ENCODE peak calls at places on chromosomes 11 and 22, in eight cellular contexts. V is HCT116, Q is IMR-90, G is MM.1S, I is HepG2, F is PC-9, E is fibroblast of lung, Z is GM23338. A is an unnamed sample.

GRCh38 chr11:64854534-64855502 is 10.4 kb upstream of the CDC42BPG start:
- DNase-seq in V (peak; percentile 91), Q (peak; percentile 91), G (no peak), I (peak; percentile 80), F (peak; percentile 99), E (peak; percentile 93), Z (no peak), A (no peak)

GRCh38 chr22:48501231-48501750 is 1326.4 kb downstream of the BRD1 start:
- DNase-seq in V (no peak), Q (no peak), G (no peak), I (no peak), F (no peak), E (no peak), Z (no peak), A (no peak)

GRCh38 chr22:24247564-24248344 is 2.9 kb upstream of the GGT5 start:
- DNase-seq in V (peak; percentile 43), Q (peak; percentile 95), G (peak; percentile 39), I (peak; percentile 66), F (peak; percentile 77), E (peak; percentile 98), Z (peak; percentile 91), A (peak; percentile 64)

GRCh38 chr11:10350341-10350740 is 45.5 kb downstream of the ADM start:
- DNase-seq in V (peak; percentile 80), Q (peak; percentile 86), G (no peak), I (peak; percentile 77), F (peak; percentile 57), E (peak; percentile 85), Z (peak; percentile 86), A (no peak)

GRCh38 chr11:112229746-112230433 is 3.7 kb downstream of the PTS start:
- DNase-seq in V (no peak), Q (peak; percentile 86), G (no peak), I (no peak), F (no peak), E (peak; percentile 75), Z (no peak), A (no peak)

GRCh38 chr11:65446446-65447277 is 24.1 kb downstream of the NEAT1 start:
- DNase-seq in V (no peak), Q (peak; percentile 53), G (no peak), I (no peak), F (peak; percentile 50), E (peak; percentile 54), Z (no peak), A (no peak)

GRCh38 chr22:41966607-41967240 is 2.5 kb upstream of the SEPTIN3 start:
- DNase-seq in V (peak; percentile 48), Q (peak; percentile 88), G (peak; percentile 68), I (peak; percentile 52), F (peak; percentile 59), E (peak; percentile 88), Z (peak; percentile 83), A (peak; percentile 63)

GRCh38 chr22:48742191-48742555 is 1085.5 kb downstream of the BRD1 start:
- DNase-seq in V (no peak), Q (no peak), G (no peak), I (no peak), F (no peak), E (no peak), Z (no peak), A (no peak)

GRCh38 chr11:65719887-65720236 is 736 bp downstream of the RNASEH2C start:
- DNase-seq in V (no peak), Q (peak; percentile 36), G (peak; percentile 42), I (no peak), F (no peak), E (peak; percentile 34), Z (no peak), A (peak; percentile 51)

GRCh38 chr11:111736621-111737055 is 29.6 kb downstream of the PPP2R1B start:
- DNase-seq in V (no peak), Q (no peak), G (no peak), I (no peak), F (no peak), E (peak; percentile 31), Z (no peak), A (no peak)

GRCh38 chr11:86805873-86806310 is 5.5 kb downstream of the PRSS23 start:
- DNase-seq in V (no peak), Q (no peak), G (no peak), I (no peak), F (no peak), E (peak; percentile 46), Z (peak; percentile 17), A (no peak)

GRCh38 chr11:83219095-83219494 is 25.6 kb downstream of the ANKRD42 start:
- DNase-seq in V (no peak), Q (no peak), G (no peak), I (peak; percentile 22), F (no peak), E (no peak), Z (peak; percentile 59), A (peak; percentile 8)

GRCh38 chr22:25109878-25110595 is 89.6 kb upstream of the CRYBB3 start:
- DNase-seq in V (no peak), Q (no peak), G (no peak), I (peak; percentile 93), F (no peak), E (no peak), Z (no peak), A (no peak)

GRCh38 chr22:30649430-30650007 is 13.9 kb downstream of the SLC35E4 start:
- DNase-seq in V (peak; percentile 78), Q (peak; percentile 88), G (no peak), I (no peak), F (peak; percentile 86), E (peak; percentile 77), Z (no peak), A (no peak)

GRCh38 chr11:125300791-125301218 is 136.3 kb downstream of the PKNOX2 start:
- DNase-seq in V (no peak), Q (peak; percentile 79), G (peak; percentile 93), I (no peak), F (peak; percentile 19), E (peak; percentile 80), Z (no peak), A (no peak)

GRCh38 chr11:63277345-63277943 is 34.0 kb upstream of the SLC22A25 start:
- DNase-seq in V (no peak), Q (no peak), G (no peak), I (peak; percentile 41), F (no peak), E (no peak), Z (peak; percentile 65), A (peak; percentile 3)

GRCh38 chr11:60945295-60945667 is 6.7 kb downstream of the SLC15A3 start:
- DNase-seq in V (no peak), Q (no peak), G (no peak), I (no peak), F (no peak), E (no peak), Z (no peak), A (no peak)
- H2AFZ ChIP-seq in V (no peak overlapping the region), Q (no peak overlapping the region), G (no peak overlapping the region), I (no peak overlapping the region), F (no peak overlapping the region), E (no peak overlapping the region), Z (no peak overlapping the region), A (no peak overlapping the region)

GRCh38 chr11:1733009-1733715 is 17.2 kb downstream of the IFITM10 start:
- DNase-seq in V (no peak), Q (no peak), G (no peak), I (no peak), F (no peak), E (no peak), Z (no peak), A (no peak)
- H3K4me2 ChIP-seq in V (no peak overlapping the region), Q (no peak overlapping the region), G (no peak overlapping the region), I (no peak overlapping the region), F (no peak overlapping the region), E (no peak overlapping the region), Z (no peak overlapping the region), A (no peak overlapping the region)

GRCh38 chr11:1852885-1853284 is at the start of gene LSP1:
- DNase-seq in V (no peak), Q (no peak), G (peak; percentile 88), I (no peak), F (no peak), E (no peak), Z (no peak), A (peak; percentile 96)

GRCh38 chr11:1854132-1854948 is 1.5 kb downstream of the LSP1 start:
- DNase-seq in V (no peak), Q (no peak), G (no peak), I (no peak), F (no peak), E (no peak), Z (no peak), A (peak; percentile 78)

GRCh38 chr11:1854949-1855885 is 2.3 kb downstream of the LSP1 start:
- DNase-seq in V (no peak), Q (no peak), G (no peak), I (no peak), F (no peak), E (no peak), Z (no peak), A (peak; percentile 34)

GRCh38 chr11:1852271-1852877 is 510 bp upstream of the LSP1 start:
- DNase-seq in V (no peak), Q (no peak), G (peak; percentile 12), I (no peak), F (no peak), E (no peak), Z (no peak), A (no peak)

DNA sequence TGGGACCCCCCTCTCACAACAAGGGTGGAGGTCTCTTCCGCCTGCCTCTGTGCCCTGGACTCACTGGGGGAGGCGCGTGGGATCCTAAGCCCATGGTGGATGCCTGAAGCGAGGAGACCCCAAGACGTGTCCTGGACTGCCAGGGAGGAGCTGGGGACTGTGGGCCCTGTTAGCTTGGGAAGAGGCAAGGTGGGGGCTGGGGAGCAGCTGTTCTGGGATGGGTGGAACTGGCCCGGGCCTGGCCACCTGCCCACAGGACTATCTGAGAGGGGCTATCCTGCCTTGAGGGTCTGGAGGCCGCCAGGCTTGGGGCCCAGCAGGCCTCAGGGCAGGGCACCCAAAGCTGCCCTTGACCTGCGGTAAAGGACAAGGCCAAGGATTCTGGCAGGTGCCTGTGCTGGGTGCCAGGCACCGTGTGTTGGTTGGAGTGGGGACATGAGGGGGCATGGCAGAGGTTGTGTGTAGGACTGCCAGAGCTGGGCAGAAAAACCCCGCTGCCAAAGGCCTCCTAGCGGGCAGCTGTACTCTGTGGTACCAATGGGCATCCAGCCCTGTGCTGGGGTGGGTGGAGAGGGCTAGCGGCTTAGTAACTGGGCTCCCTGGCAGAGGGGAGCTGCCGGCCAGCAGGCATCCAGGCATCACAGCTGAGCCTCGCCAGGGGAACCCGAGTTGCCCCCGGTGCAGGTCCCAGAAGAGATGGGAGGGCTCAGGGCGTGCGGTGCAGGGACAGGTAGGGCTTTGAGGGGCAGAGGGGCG is 670 bp downstream of the LSP1 start:
- DNase-seq in V (no peak), Q (no peak), G (peak; percentile 19), I (no peak), F (no peak), E (no peak), Z (no peak), A (peak; percentile 19)
- H2AFZ ChIP-seq in V (no peak overlapping the region), Q (no peak overlapping the region), G (peak overlapping the region; percentile 90), I (no peak overlapping the region), F (no peak overlapping the region), E (no peak overlapping the region), Z (no peak overlapping the region), A (no peak overlapping the region)

GRCh38 chr11:57214087-57214395 is 23.0 kb downstream of the APLNR start:
- DNase-seq in V (no peak), Q (peak; percentile 48), G (no peak), I (no peak), F (no peak), E (peak; percentile 62), Z (no peak), A (no peak)
- H3K4me2 ChIP-seq in V (no peak overlapping the region), Q (peak overlapping the region; percentile 74), G (no peak overlapping the region), I (no peak overlapping the region), F (no peak overlapping the region), E (peak overlapping the region; percentile 34), Z (peak overlapping the region; percentile 85), A (no peak overlapping the region)

GRCh38 chr11:102347526-102348331 is 715 bp downstream of the BIRC2 start:
- DNase-seq in V (no peak), Q (peak; percentile 29), G (peak; percentile 48), I (peak; percentile 38), F (peak; percentile 13), E (peak; percentile 55), Z (no peak), A (peak; percentile 53)
- H2AFZ ChIP-seq in V (no peak overlapping the region), Q (peak overlapping the region; percentile 98), G (peak overlapping the region; percentile 97), I (no peak overlapping the region), F (peak overlapping the region; percentile 89), E (peak overlapping the region; percentile 18), Z (peak overlapping the region; percentile 93), A (peak overlapping the region; percentile 81)

A was measured in OCI-LY7.